ENCODE peak calls at places on chromosome 14, in eight cellular contexts. One of them, this sample, is unnamed.

GRCh38 chr14:51547260-51547659 is 104.5 kb upstream of the FRMD6 start:
- DNase-seq in pancreas: no peak
- DNase-seq in CD4-positive, alpha-beta memory T cell: no peak
- DNase-seq in heart left ventricle: no peak
- DNase-seq in CD4-positive, CD25-positive, alpha-beta regulatory T cell: no peak
- DNase-seq in adrenal gland: peak; percentile 37
- DNase-seq in GM12878: no peak
- DNase-seq in fibroblast of lung: peak; percentile 100
- DNase-seq in this sample: peak; percentile 89

GRCh38 chr14:24430682-24431568 is 1.2 kb downstream of the KHNYN start:
- DNase-seq in fibroblast of lung: peak; percentile 61
- DNase-seq in adrenal gland: peak; percentile 51
- DNase-seq in GM12878: no peak
- DNase-seq in heart left ventricle: peak; percentile 71
- DNase-seq in pancreas: peak; percentile 75
- DNase-seq in CD4-positive, CD25-positive, alpha-beta regulatory T cell: peak; percentile 52
- DNase-seq in CD4-positive, alpha-beta memory T cell: peak; percentile 80
- DNase-seq in this sample: no peak

GRCh38 chr14:94572637-94573303 is 8.5 kb upstream of the SERPINA5 start:
- DNase-seq in pancreas: no peak
- DNase-seq in adrenal gland: no peak
- DNase-seq in GM12878: no peak
- DNase-seq in CD4-positive, CD25-positive, alpha-beta regulatory T cell: no peak
- DNase-seq in CD4-positive, alpha-beta memory T cell: no peak
- DNase-seq in heart left ventricle: no peak
- DNase-seq in fibroblast of lung: no peak
- DNase-seq in this sample: no peak

GRCh38 chr14:94505206-94505605 is 4.1 kb downstream of the SERPINA12 start:
- DNase-seq in GM12878: no peak
- DNase-seq in pancreas: no peak
- DNase-seq in heart left ventricle: no peak
- DNase-seq in CD4-positive, alpha-beta memory T cell: no peak
- DNase-seq in adrenal gland: no peak
- DNase-seq in CD4-positive, CD25-positive, alpha-beta regulatory T cell: no peak
- DNase-seq in fibroblast of lung: no peak
- DNase-seq in this sample: no peak

GRCh38 chr14:101182476-101182875 is 279.0 kb upstream of the RTL1 start:
- DNase-seq in CD4-positive, CD25-positive, alpha-beta regulatory T cell: no peak
- DNase-seq in heart left ventricle: no peak
- DNase-seq in CD4-positive, alpha-beta memory T cell: no peak
- DNase-seq in fibroblast of lung: no peak
- DNase-seq in pancreas: no peak
- DNase-seq in GM12878: no peak
- DNase-seq in adrenal gland: no peak
- DNase-seq in this sample: peak; percentile 22

GRCh38 chr14:85334316-85334715 is 195.6 kb upstream of the FLRT2 start:
- DNase-seq in adrenal gland: no peak
- DNase-seq in pancreas: no peak
- DNase-seq in CD4-positive, CD25-positive, alpha-beta regulatory T cell: no peak
- DNase-seq in heart left ventricle: no peak
- DNase-seq in fibroblast of lung: no peak
- DNase-seq in CD4-positive, alpha-beta memory T cell: no peak
- DNase-seq in GM12878: no peak
- DNase-seq in this sample: no peak

GRCh38 chr14:61350871-61351270 is 29.5 kb downstream of the PRKCH start:
- DNase-seq in CD4-positive, CD25-positive, alpha-beta regulatory T cell: no peak
- DNase-seq in adrenal gland: no peak
- DNase-seq in fibroblast of lung: no peak
- DNase-seq in pancreas: no peak
- DNase-seq in GM12878: no peak
- DNase-seq in heart left ventricle: no peak
- DNase-seq in CD4-positive, alpha-beta memory T cell: no peak
- DNase-seq in this sample: no peak

GRCh38 chr14:62117010-62117717 is 354.9 kb downstream of the SNAPC1 start:
- DNase-seq in GM12878: no peak
- DNase-seq in CD4-positive, alpha-beta memory T cell: peak; percentile 38
- DNase-seq in heart left ventricle: peak; percentile 68
- DNase-seq in pancreas: peak; percentile 86
- DNase-seq in adrenal gland: peak; percentile 44
- DNase-seq in fibroblast of lung: peak; percentile 74
- DNase-seq in CD4-positive, CD25-positive, alpha-beta regulatory T cell: peak; percentile 12
- DNase-seq in this sample: peak; percentile 76

GRCh38 chr14:91021115-91021514 is 39.3 kb downstream of the RPS6KA5 start:
- DNase-seq in CD4-positive, CD25-positive, alpha-beta regulatory T cell: no peak
- DNase-seq in adrenal gland: no peak
- DNase-seq in pancreas: no peak
- DNase-seq in fibroblast of lung: no peak
- DNase-seq in heart left ventricle: no peak
- DNase-seq in CD4-positive, alpha-beta memory T cell: no peak
- DNase-seq in GM12878: no peak
- DNase-seq in this sample: no peak

GRCh38 chr14:35533357-35534129 is 421 bp upstream of the INSM2 start:
- DNase-seq in fibroblast of lung: peak; percentile 33
- DNase-seq in adrenal gland: peak; percentile 69
- DNase-seq in CD4-positive, CD25-positive, alpha-beta regulatory T cell: peak; percentile 30
- DNase-seq in heart left ventricle: peak; percentile 53
- DNase-seq in GM12878: no peak
- DNase-seq in CD4-positive, alpha-beta memory T cell: peak; percentile 44
- DNase-seq in pancreas: peak; percentile 89
- DNase-seq in this sample: peak; percentile 87

GRCh38 chr14:76168531-76168930 is 16.8 kb downstream of the GPATCH2L start:
- DNase-seq in adrenal gland: no peak
- DNase-seq in GM12878: no peak
- DNase-seq in CD4-positive, alpha-beta memory T cell: no peak
- DNase-seq in CD4-positive, CD25-positive, alpha-beta regulatory T cell: no peak
- DNase-seq in fibroblast of lung: no peak
- DNase-seq in pancreas: no peak
- DNase-seq in heart left ventricle: no peak
- DNase-seq in this sample: no peak

GRCh38 chr14:85532981-85533820 is 3.3 kb downstream of the FLRT2 start:
- DNase-seq in heart left ventricle: peak; percentile 56
- DNase-seq in CD4-positive, CD25-positive, alpha-beta regulatory T cell: no peak
- DNase-seq in adrenal gland: peak; percentile 56
- DNase-seq in CD4-positive, alpha-beta memory T cell: no peak
- DNase-seq in fibroblast of lung: peak; percentile 90
- DNase-seq in pancreas: peak; percentile 76
- DNase-seq in GM12878: no peak
- DNase-seq in this sample: peak; percentile 76

GRCh38 chr14:97709552-97709951 is 912.4 kb downstream of the VRK1 start:
- DNase-seq in GM12878: no peak
- DNase-seq in CD4-positive, alpha-beta memory T cell: peak; percentile 65
- DNase-seq in heart left ventricle: no peak
- DNase-seq in CD4-positive, CD25-positive, alpha-beta regulatory T cell: peak; percentile 68
- DNase-seq in adrenal gland: no peak
- DNase-seq in fibroblast of lung: no peak
- DNase-seq in pancreas: no peak
- DNase-seq in this sample: no peak

GRCh38 chr14:50599700-50600444 is 39.9 kb downstream of the ATL1 start:
- DNase-seq in CD4-positive, alpha-beta memory T cell: no peak
- DNase-seq in adrenal gland: no peak
- DNase-seq in GM12878: no peak
- DNase-seq in CD4-positive, CD25-positive, alpha-beta regulatory T cell: peak; percentile 17
- DNase-seq in heart left ventricle: no peak
- DNase-seq in pancreas: no peak
- DNase-seq in fibroblast of lung: peak; percentile 78
- DNase-seq in this sample: no peak

GRCh38 chr14:71725802-71726638 is 206.2 kb upstream of the RGS6 start:
- DNase-seq in heart left ventricle: no peak
- DNase-seq in adrenal gland: no peak
- DNase-seq in CD4-positive, alpha-beta memory T cell: no peak
- DNase-seq in pancreas: no peak
- DNase-seq in fibroblast of lung: peak; percentile 85
- DNase-seq in CD4-positive, CD25-positive, alpha-beta regulatory T cell: no peak
- DNase-seq in GM12878: no peak
- DNase-seq in this sample: no peak

GRCh38 chr14:86954623-86955022 is 1038.4 kb downstream of the GALC start:
- DNase-seq in pancreas: no peak
- DNase-seq in heart left ventricle: no peak
- DNase-seq in fibroblast of lung: no peak
- DNase-seq in GM12878: no peak
- DNase-seq in CD4-positive, CD25-positive, alpha-beta regulatory T cell: no peak
- DNase-seq in CD4-positive, alpha-beta memory T cell: no peak
- DNase-seq in adrenal gland: no peak
- DNase-seq in this sample: no peak

GRCh38 chr14:53004976-53005375 is 54.1 kb upstream of the FERMT2 start:
- DNase-seq in GM12878: no peak
- DNase-seq in adrenal gland: no peak
- DNase-seq in fibroblast of lung: peak; percentile 30
- DNase-seq in CD4-positive, alpha-beta memory T cell: no peak
- DNase-seq in pancreas: no peak
- DNase-seq in CD4-positive, CD25-positive, alpha-beta regulatory T cell: no peak
- DNase-seq in heart left ventricle: no peak
- DNase-seq in this sample: no peak

GRCh38 chr14:80275208-80275850 is 64.0 kb upstream of the DIO2 start:
- DNase-seq in fibroblast of lung: peak; percentile 14
- DNase-seq in pancreas: no peak
- DNase-seq in GM12878: no peak
- DNase-seq in adrenal gland: no peak
- DNase-seq in CD4-positive, CD25-positive, alpha-beta regulatory T cell: no peak
- DNase-seq in CD4-positive, alpha-beta memory T cell: no peak
- DNase-seq in heart left ventricle: no peak
- DNase-seq in this sample: no peak

GRCh38 chr14:102258136-102258535 is 46.8 kb downstream of the MOK start:
- DNase-seq in pancreas: no peak
- DNase-seq in fibroblast of lung: no peak
- DNase-seq in CD4-positive, alpha-beta memory T cell: no peak
- DNase-seq in GM12878: no peak
- DNase-seq in heart left ventricle: no peak
- DNase-seq in adrenal gland: no peak
- DNase-seq in CD4-positive, CD25-positive, alpha-beta regulatory T cell: no peak
- DNase-seq in this sample: no peak

GRCh38 chr14:74647061-74647833 is 35.2 kb upstream of the LTBP2 start:
- DNase-seq in GM12878: no peak
- DNase-seq in CD4-positive, CD25-positive, alpha-beta regulatory T cell: no peak
- DNase-seq in adrenal gland: no peak
- DNase-seq in CD4-positive, alpha-beta memory T cell: no peak
- DNase-seq in heart left ventricle: no peak
- DNase-seq in pancreas: no peak
- DNase-seq in fibroblast of lung: no peak
- DNase-seq in this sample: no peak

GRCh38 chr14:96126339-96126770 is 78.3 kb upstream of the BDKRB2 start:
- DNase-seq in CD4-positive, CD25-positive, alpha-beta regulatory T cell: peak; percentile 24
- DNase-seq in fibroblast of lung: no peak
- DNase-seq in pancreas: no peak
- DNase-seq in CD4-positive, alpha-beta memory T cell: peak; percentile 74
- DNase-seq in GM12878: peak; percentile 16
- DNase-seq in adrenal gland: peak; percentile 20
- DNase-seq in heart left ventricle: no peak
- DNase-seq in this sample: no peak

GRCh38 chr14:93042968-93043940 is 72.5 kb downstream of the ITPK1 start:
- DNase-seq in fibroblast of lung: peak; percentile 39
- DNase-seq in CD4-positive, alpha-beta memory T cell: no peak
- DNase-seq in heart left ventricle: peak; percentile 84
- DNase-seq in pancreas: peak; percentile 89
- DNase-seq in adrenal gland: peak; percentile 93
- DNase-seq in CD4-positive, CD25-positive, alpha-beta regulatory T cell: no peak
- DNase-seq in GM12878: no peak
- DNase-seq in this sample: peak; percentile 98
- H3K4me1 ChIP-seq in fibroblast of lung: peaks cover 3% of the 10 kb centered on the region
- H3K4me1 ChIP-seq in CD4-positive, alpha-beta memory T cell: peaks cover 5% of the 10 kb centered on the region
- H3K4me1 ChIP-seq in heart left ventricle: peaks cover 94% of the 10 kb centered on the region
- H3K4me1 ChIP-seq in pancreas: peaks cover 32% of the 10 kb centered on the region
- H3K4me1 ChIP-seq in adrenal gland: peaks cover 49% of the 10 kb centered on the region
- H3K4me1 ChIP-seq in CD4-positive, CD25-positive, alpha-beta regulatory T cell: peaks cover 7% of the 10 kb centered on the region
- H3K4me1 ChIP-seq in GM12878: peaks cover 32% of the 10 kb centered on the region
- H3K4me1 ChIP-seq in this sample: peaks cover 87% of the 10 kb centered on the region

GRCh38 chr14:69625299-69626131 is 14.1 kb downstream of the SUSD6 start:
- DNase-seq in CD4-positive, alpha-beta memory T cell: peak; percentile 88
- DNase-seq in heart left ventricle: peak; percentile 73
- DNase-seq in adrenal gland: peak; percentile 72
- DNase-seq in CD4-positive, CD25-positive, alpha-beta regulatory T cell: peak; percentile 69
- DNase-seq in fibroblast of lung: no peak
- DNase-seq in GM12878: peak; percentile 88
- DNase-seq in pancreas: no peak
- DNase-seq in this sample: no peak
- H3K4me1 ChIP-seq in CD4-positive, alpha-beta memory T cell: peaks cover 98% of the 10 kb centered on the region
- H3K4me1 ChIP-seq in heart left ventricle: peaks cover 95% of the 10 kb centered on the region
- H3K4me1 ChIP-seq in adrenal gland: peaks cover 87% of the 10 kb centered on the region
- H3K4me1 ChIP-seq in CD4-positive, CD25-positive, alpha-beta regulatory T cell: peaks cover 81% of the 10 kb centered on the region
- H3K4me1 ChIP-seq in fibroblast of lung: peaks cover 21% of the 10 kb centered on the region
- H3K4me1 ChIP-seq in GM12878: peaks cover 61% of the 10 kb centered on the region
- H3K4me1 ChIP-seq in pancreas: peaks cover 8% of the 10 kb centered on the region
- H3K4me1 ChIP-seq in this sample: no peaks in the 10 kb centered on the region

GRCh38 chr14:54653764-54654469 is 87.0 kb downstream of the SAMD4A start:
- DNase-seq in GM12878: no peak
- DNase-seq in adrenal gland: peak; percentile 62
- DNase-seq in pancreas: no peak
- DNase-seq in heart left ventricle: peak; percentile 76
- DNase-seq in fibroblast of lung: peak; percentile 71
- DNase-seq in CD4-positive, alpha-beta memory T cell: no peak
- DNase-seq in CD4-positive, CD25-positive, alpha-beta regulatory T cell: no peak
- DNase-seq in this sample: no peak
- H3K4me1 ChIP-seq in GM12878: no peaks in the 10 kb centered on the region
- H3K4me1 ChIP-seq in adrenal gland: peaks cover 53% of the 10 kb centered on the region
- H3K4me1 ChIP-seq in pancreas: peaks cover 3% of the 10 kb centered on the region
- H3K4me1 ChIP-seq in heart left ventricle: peaks cover 66% of the 10 kb centered on the region
- H3K4me1 ChIP-seq in fibroblast of lung: peaks cover 38% of the 10 kb centered on the region
- H3K4me1 ChIP-seq in CD4-positive, alpha-beta memory T cell: no peaks in the 10 kb centered on the region
- H3K4me1 ChIP-seq in CD4-positive, CD25-positive, alpha-beta regulatory T cell: no peaks in the 10 kb centered on the region
- H3K4me1 ChIP-seq in this sample: peaks cover 58% of the 10 kb centered on the region

GRCh38 chr14:64726585-64726890 is 22.3 kb downstream of the PLEKHG3 start:
- DNase-seq in CD4-positive, alpha-beta memory T cell: peak; percentile 88
- DNase-seq in fibroblast of lung: no peak
- DNase-seq in pancreas: peak; percentile 86
- DNase-seq in CD4-positive, CD25-positive, alpha-beta regulatory T cell: no peak
- DNase-seq in adrenal gland: no peak
- DNase-seq in heart left ventricle: no peak
- DNase-seq in GM12878: no peak
- DNase-seq in this sample: peak; percentile 99

GRCh38 chr14:64728856-64729255 is 24.6 kb downstream of the PLEKHG3 start:
- DNase-seq in CD4-positive, CD25-positive, alpha-beta regulatory T cell: no peak
- DNase-seq in GM12878: no peak
- DNase-seq in CD4-positive, alpha-beta memory T cell: no peak
- DNase-seq in heart left ventricle: no peak
- DNase-seq in fibroblast of lung: no peak
- DNase-seq in adrenal gland: no peak
- DNase-seq in pancreas: no peak
- DNase-seq in this sample: peak; percentile 45

GRCh38 chr14:64727551-64728071 is 23.4 kb downstream of the PLEKHG3 start:
- DNase-seq in heart left ventricle: peak; percentile 12
- DNase-seq in GM12878: no peak
- DNase-seq in fibroblast of lung: no peak
- DNase-seq in CD4-positive, CD25-positive, alpha-beta regulatory T cell: no peak
- DNase-seq in pancreas: peak; percentile 79
- DNase-seq in adrenal gland: no peak
- DNase-seq in CD4-positive, alpha-beta memory T cell: no peak
- DNase-seq in this sample: peak; percentile 70

GRCh38 chr14:64729386-64730060 is 25.3 kb downstream of the PLEKHG3 start:
- DNase-seq in CD4-positive, alpha-beta memory T cell: no peak
- DNase-seq in adrenal gland: no peak
- DNase-seq in pancreas: no peak
- DNase-seq in heart left ventricle: peak; percentile 81
- DNase-seq in fibroblast of lung: no peak
- DNase-seq in GM12878: no peak
- DNase-seq in CD4-positive, CD25-positive, alpha-beta regulatory T cell: no peak
- DNase-seq in this sample: peak; percentile 45

DNA sequence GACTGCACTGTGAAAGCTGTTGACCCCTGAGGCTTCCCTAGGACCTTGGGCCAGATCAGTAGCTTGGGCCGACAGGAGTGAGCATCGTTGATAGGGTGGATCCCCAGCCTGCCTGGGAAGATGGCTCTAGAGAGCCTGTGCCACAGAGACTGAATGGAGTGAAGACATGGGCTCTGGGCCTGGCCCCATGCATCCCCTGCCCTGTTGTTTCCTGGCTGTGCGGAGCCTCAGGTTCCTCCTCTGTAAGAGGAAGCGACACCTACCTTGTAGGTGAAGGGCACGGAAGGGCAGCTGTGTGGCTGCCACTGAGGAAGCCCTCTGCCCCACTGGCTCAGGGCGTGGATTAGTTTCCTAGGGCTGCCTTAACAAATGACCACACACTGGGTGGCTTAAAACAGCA is 23.9 kb downstream of the PLEKHG3 start:
- DNase-seq in heart left ventricle: no peak
- DNase-seq in CD4-positive, alpha-beta memory T cell: no peak
- DNase-seq in pancreas: no peak
- DNase-seq in GM12878: no peak
- DNase-seq in fibroblast of lung: no peak
- DNase-seq in CD4-positive, CD25-positive, alpha-beta regulatory T cell: no peak
- DNase-seq in adrenal gland: no peak
- DNase-seq in this sample: peak; percentile 39
- H3K4me1 ChIP-seq in heart left ventricle: peaks cover 60% of the 10 kb centered on the region
- H3K4me1 ChIP-seq in CD4-positive, alpha-beta memory T cell: peaks cover 93% of the 10 kb centered on the region
- H3K4me1 ChIP-seq in pancreas: peaks cover 12% of the 10 kb centered on the region
- H3K4me1 ChIP-seq in GM12878: no peaks in the 10 kb centered on the region
- H3K4me1 ChIP-seq in fibroblast of lung: peaks cover 8% of the 10 kb centered on the region
- H3K4me1 ChIP-seq in CD4-positive, CD25-positive, alpha-beta regulatory T cell: peaks cover 54% of the 10 kb centered on the region
- H3K4me1 ChIP-seq in adrenal gland: no peaks in the 10 kb centered on the region
- H3K4me1 ChIP-seq in this sample: peaks cover 39% of the 10 kb centered on the region

This sample was measured in RWPE2.